ENCODE peak calls at places on chromosome 2, in seven cellular contexts. One of them, this sample, is unnamed.
A peak's percentile ranks its signal among the peaks of the same experiment; 100 is the strongest.

GRCh38 chr2:82789886-82790276 is 1669.2 kb downstream of the SUCLG1 start:
- DNase-seq in psoas muscle: no peak
- DNase-seq in suprapubic skin: no peak
- DNase-seq in HL-60: no peak
- DNase-seq in tibial artery: no peak
- DNase-seq in heart right ventricle: no peak
- DNase-seq in fibroblast of lung: peak; percentile 0
- DNase-seq in this sample: peak; percentile 18

GRCh38 chr2:195660265-195660890 is 3.4 kb downstream of the SLC39A10 start:
- DNase-seq in suprapubic skin: peak; percentile 83
- DNase-seq in psoas muscle: peak; percentile 25
- DNase-seq in HL-60: peak; percentile 76
- DNase-seq in heart right ventricle: no peak
- DNase-seq in fibroblast of lung: peak; percentile 63
- DNase-seq in tibial artery: peak; percentile 71
- DNase-seq in this sample: peak; percentile 85

GRCh38 chr2:168120310-168120709 is 127.1 kb downstream of the STK39 start:
- DNase-seq in psoas muscle: no peak
- DNase-seq in HL-60: no peak
- DNase-seq in fibroblast of lung: no peak
- DNase-seq in heart right ventricle: no peak
- DNase-seq in suprapubic skin: no peak
- DNase-seq in tibial artery: no peak
- DNase-seq in this sample: no peak

GRCh38 chr2:1037066-1037465 is 86.4 kb downstream of the SNTG2 start:
- DNase-seq in suprapubic skin: no peak
- DNase-seq in fibroblast of lung: no peak
- DNase-seq in heart right ventricle: no peak
- DNase-seq in HL-60: no peak
- DNase-seq in psoas muscle: no peak
- DNase-seq in tibial artery: no peak
- DNase-seq in this sample: no peak

GRCh38 chr2:55862269-55862668 is 61.3 kb downstream of the EFEMP1 start:
- DNase-seq in HL-60: no peak
- DNase-seq in heart right ventricle: no peak
- DNase-seq in suprapubic skin: no peak
- DNase-seq in psoas muscle: no peak
- DNase-seq in fibroblast of lung: peak; percentile 96
- DNase-seq in tibial artery: peak; percentile 79
- DNase-seq in this sample: peak; percentile 100

GRCh38 chr2:39665811-39666488 is at the start of gene TMEM178A:
- DNase-seq in suprapubic skin: no peak
- DNase-seq in heart right ventricle: no peak
- DNase-seq in fibroblast of lung: peak; percentile 22
- DNase-seq in tibial artery: no peak
- DNase-seq in HL-60: no peak
- DNase-seq in psoas muscle: no peak
- DNase-seq in this sample: no peak

GRCh38 chr2:95354469-95354901 is 48.0 kb upstream of the FAHD2A start:
- DNase-seq in suprapubic skin: no peak
- DNase-seq in HL-60: no peak
- DNase-seq in tibial artery: peak; percentile 44
- DNase-seq in heart right ventricle: no peak
- DNase-seq in psoas muscle: no peak
- DNase-seq in fibroblast of lung: no peak
- DNase-seq in this sample: no peak

GRCh38 chr2:239779592-239779983 is 245.6 kb downstream of the NDUFA10 start:
- DNase-seq in suprapubic skin: peak; percentile 69
- DNase-seq in psoas muscle: no peak
- DNase-seq in fibroblast of lung: no peak
- DNase-seq in HL-60: no peak
- DNase-seq in heart right ventricle: no peak
- DNase-seq in tibial artery: peak; percentile 51
- DNase-seq in this sample: no peak

GRCh38 chr2:233414777-233415570 is 60.7 kb downstream of the DGKD start:
- DNase-seq in HL-60: no peak
- DNase-seq in suprapubic skin: peak; percentile 37
- DNase-seq in heart right ventricle: no peak
- DNase-seq in fibroblast of lung: peak; percentile 79
- DNase-seq in psoas muscle: peak; percentile 75
- DNase-seq in tibial artery: peak; percentile 79
- DNase-seq in this sample: peak; percentile 44

GRCh38 chr2:171201767-171202166 is 41.1 kb upstream of the TLK1 start:
- DNase-seq in suprapubic skin: no peak
- DNase-seq in psoas muscle: no peak
- DNase-seq in heart right ventricle: no peak
- DNase-seq in fibroblast of lung: no peak
- DNase-seq in tibial artery: no peak
- DNase-seq in HL-60: no peak
- DNase-seq in this sample: no peak

GRCh38 chr2:171205551-171205950 is 44.9 kb upstream of the TLK1 start:
- DNase-seq in tibial artery: no peak
- DNase-seq in heart right ventricle: no peak
- DNase-seq in psoas muscle: no peak
- DNase-seq in fibroblast of lung: no peak
- DNase-seq in HL-60: no peak
- DNase-seq in suprapubic skin: no peak
- DNase-seq in this sample: no peak

GRCh38 chr2:171200469-171200868 is 39.8 kb upstream of the TLK1 start:
- DNase-seq in heart right ventricle: no peak
- DNase-seq in fibroblast of lung: no peak
- DNase-seq in tibial artery: no peak
- DNase-seq in HL-60: no peak
- DNase-seq in psoas muscle: no peak
- DNase-seq in suprapubic skin: no peak
- DNase-seq in this sample: no peak
- H3K4me3 ChIP-seq in heart right ventricle: no peak overlapping the region
- H3K4me3 ChIP-seq in fibroblast of lung: no peak overlapping the region
- H3K4me3 ChIP-seq in tibial artery: no peak overlapping the region
- H3K4me3 ChIP-seq in HL-60: no peak overlapping the region
- H3K4me3 ChIP-seq in psoas muscle: no peak overlapping the region
- H3K4me3 ChIP-seq in suprapubic skin: no peak overlapping the region
- H3K4me3 ChIP-seq in this sample: no peak overlapping the region

GRCh38 chr2:20667151-20667530 is 197 bp downstream of the GDF7 start:
- DNase-seq in suprapubic skin: no peak
- DNase-seq in psoas muscle: no peak
- DNase-seq in tibial artery: no peak
- DNase-seq in heart right ventricle: no peak
- DNase-seq in HL-60: no peak
- DNase-seq in fibroblast of lung: no peak
- DNase-seq in this sample: no peak
- TF ChIP-seq CTCF in suprapubic skin: no peak
- TF ChIP-seq CTCF in psoas muscle: no peak
- TF ChIP-seq CTCF in tibial artery: peak; percentile 9
- TF ChIP-seq CTCF in heart right ventricle: no peak
- TF ChIP-seq CTCF in HL-60: no peak
- TF ChIP-seq CTCF in fibroblast of lung: no peak
- TF ChIP-seq CTCF in this sample: no peak

GRCh38 chr2:222434204-222434603 is 9.9 kb downstream of the SGPP2 start:
- DNase-seq in suprapubic skin: no peak
- DNase-seq in heart right ventricle: no peak
- DNase-seq in psoas muscle: no peak
- DNase-seq in HL-60: no peak
- DNase-seq in fibroblast of lung: no peak
- DNase-seq in tibial artery: no peak
- DNase-seq in this sample: no peak

GRCh38 chr2:222431859-222432258 is 7.5 kb downstream of the SGPP2 start:
- DNase-seq in suprapubic skin: no peak
- DNase-seq in tibial artery: no peak
- DNase-seq in HL-60: no peak
- DNase-seq in psoas muscle: no peak
- DNase-seq in heart right ventricle: no peak
- DNase-seq in fibroblast of lung: no peak
- DNase-seq in this sample: no peak

GRCh38 chr2:222430071-222430470 is 5.7 kb downstream of the SGPP2 start:
- DNase-seq in tibial artery: no peak
- DNase-seq in HL-60: no peak
- DNase-seq in heart right ventricle: no peak
- DNase-seq in fibroblast of lung: no peak
- DNase-seq in suprapubic skin: no peak
- DNase-seq in psoas muscle: no peak
- DNase-seq in this sample: no peak

GRCh38 chr2:222436040-222436413 is 11.7 kb downstream of the SGPP2 start:
- DNase-seq in psoas muscle: no peak
- DNase-seq in HL-60: no peak
- DNase-seq in tibial artery: no peak
- DNase-seq in fibroblast of lung: no peak
- DNase-seq in suprapubic skin: no peak
- DNase-seq in heart right ventricle: no peak
- DNase-seq in this sample: no peak

DNA sequence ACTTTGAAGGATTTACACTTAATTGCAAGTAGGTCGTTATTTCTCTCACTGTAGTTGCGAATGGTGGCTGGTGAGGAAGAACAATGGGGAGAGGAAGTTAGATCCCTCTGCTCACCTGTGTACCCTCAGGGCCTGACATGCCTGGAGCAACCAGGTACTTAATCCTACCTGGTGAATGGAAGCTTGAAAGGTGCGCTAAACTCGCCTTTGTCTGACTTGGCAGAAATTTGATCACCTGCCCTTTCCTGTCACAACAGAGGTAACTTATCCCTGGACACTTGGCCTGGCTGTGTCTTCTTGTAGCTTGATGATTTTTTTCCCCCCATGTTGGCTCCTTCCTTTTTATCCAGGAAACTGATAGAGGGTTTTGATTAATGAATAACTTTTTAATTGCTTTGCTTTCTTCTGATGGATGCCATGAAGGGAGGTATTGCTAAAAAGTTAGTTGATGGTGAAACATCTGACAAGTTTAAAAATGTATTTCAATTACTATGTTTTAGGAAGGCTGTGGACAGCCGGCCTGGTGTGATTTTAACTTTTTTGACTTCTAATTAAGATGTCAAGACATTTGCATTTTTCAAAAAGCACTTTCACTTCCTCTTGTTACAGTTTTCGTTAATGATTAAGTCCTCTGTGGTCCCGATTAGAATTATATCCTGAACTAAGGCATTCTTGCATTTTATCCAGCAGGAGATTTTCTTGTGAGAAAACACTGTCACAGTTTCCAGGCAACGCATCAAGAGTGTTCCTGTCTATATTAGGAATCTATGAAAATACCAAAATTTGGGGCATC is 9.2 kb downstream of the SGPP2 start:
- DNase-seq in psoas muscle: no peak
- DNase-seq in fibroblast of lung: no peak
- DNase-seq in tibial artery: no peak
- DNase-seq in HL-60: no peak
- DNase-seq in heart right ventricle: no peak
- DNase-seq in suprapubic skin: no peak
- DNase-seq in this sample: no peak
- H3K4me3 ChIP-seq in psoas muscle: no peak overlapping the region
- H3K4me3 ChIP-seq in fibroblast of lung: no peak overlapping the region
- H3K4me3 ChIP-seq in tibial artery: no peak overlapping the region
- H3K4me3 ChIP-seq in HL-60: no peak overlapping the region
- H3K4me3 ChIP-seq in heart right ventricle: no peak overlapping the region
- H3K4me3 ChIP-seq in suprapubic skin: no peak overlapping the region
- H3K4me3 ChIP-seq in this sample: no peak overlapping the region

GRCh38 chr2:69210386-69210785 is 176.6 kb downstream of the GFPT1 start:
- DNase-seq in suprapubic skin: no peak
- DNase-seq in heart right ventricle: no peak
- DNase-seq in HL-60: no peak
- DNase-seq in tibial artery: no peak
- DNase-seq in psoas muscle: no peak
- DNase-seq in fibroblast of lung: no peak
- DNase-seq in this sample: no peak

GRCh38 chr2:69211111-69211510 is 175.9 kb downstream of the GFPT1 start:
- DNase-seq in tibial artery: no peak
- DNase-seq in psoas muscle: no peak
- DNase-seq in heart right ventricle: no peak
- DNase-seq in fibroblast of lung: no peak
- DNase-seq in HL-60: no peak
- DNase-seq in suprapubic skin: no peak
- DNase-seq in this sample: peak; percentile 56

GRCh38 chr2:69205491-69205890 is 181.5 kb downstream of the GFPT1 start:
- DNase-seq in suprapubic skin: no peak
- DNase-seq in HL-60: no peak
- DNase-seq in fibroblast of lung: no peak
- DNase-seq in tibial artery: no peak
- DNase-seq in psoas muscle: no peak
- DNase-seq in heart right ventricle: no peak
- DNase-seq in this sample: no peak

GRCh38 chr2:69209482-69209881 is 177.5 kb downstream of the GFPT1 start:
- DNase-seq in heart right ventricle: no peak
- DNase-seq in tibial artery: no peak
- DNase-seq in psoas muscle: no peak
- DNase-seq in HL-60: no peak
- DNase-seq in fibroblast of lung: no peak
- DNase-seq in suprapubic skin: no peak
- DNase-seq in this sample: no peak

GRCh38 chr2:69208023-69208595 is 178.9 kb downstream of the GFPT1 start:
- DNase-seq in psoas muscle: no peak
- DNase-seq in tibial artery: no peak
- DNase-seq in HL-60: no peak
- DNase-seq in suprapubic skin: no peak
- DNase-seq in heart right ventricle: no peak
- DNase-seq in fibroblast of lung: no peak
- DNase-seq in this sample: no peak
- TF ChIP-seq CTCF in psoas muscle: no peak
- TF ChIP-seq CTCF in tibial artery: no peak
- TF ChIP-seq CTCF in HL-60: no peak
- TF ChIP-seq CTCF in suprapubic skin: no peak
- TF ChIP-seq CTCF in heart right ventricle: no peak
- TF ChIP-seq CTCF in fibroblast of lung: peak; percentile 16
- TF ChIP-seq CTCF in this sample: peak; percentile 32

GRCh38 chr2:200677721-200678532 is 92.1 kb downstream of the AOX1 start:
- DNase-seq in psoas muscle: no peak
- DNase-seq in fibroblast of lung: peak; percentile 77
- DNase-seq in heart right ventricle: no peak
- DNase-seq in suprapubic skin: no peak
- DNase-seq in tibial artery: peak; percentile 69
- DNase-seq in HL-60: no peak
- DNase-seq in this sample: peak; percentile 88

GRCh38 chr2:200677161-200677560 is 91.3 kb downstream of the AOX1 start:
- DNase-seq in tibial artery: no peak
- DNase-seq in heart right ventricle: no peak
- DNase-seq in psoas muscle: no peak
- DNase-seq in fibroblast of lung: no peak
- DNase-seq in HL-60: no peak
- DNase-seq in suprapubic skin: no peak
- DNase-seq in this sample: no peak

GRCh38 chr2:200681731-200682130 is 95.9 kb downstream of the AOX1 start:
- DNase-seq in tibial artery: no peak
- DNase-seq in fibroblast of lung: peak; percentile 13
- DNase-seq in suprapubic skin: no peak
- DNase-seq in heart right ventricle: no peak
- DNase-seq in psoas muscle: no peak
- DNase-seq in HL-60: no peak
- DNase-seq in this sample: peak; percentile 47

GRCh38 chr2:200679157-200679934 is 93.5 kb downstream of the AOX1 start:
- DNase-seq in suprapubic skin: no peak
- DNase-seq in heart right ventricle: no peak
- DNase-seq in fibroblast of lung: peak; percentile 10
- DNase-seq in psoas muscle: no peak
- DNase-seq in tibial artery: no peak
- DNase-seq in HL-60: no peak
- DNase-seq in this sample: no peak
- H3K4me3 ChIP-seq in suprapubic skin: no peak overlapping the region
- H3K4me3 ChIP-seq in heart right ventricle: no peak overlapping the region
- H3K4me3 ChIP-seq in fibroblast of lung: no peak overlapping the region
- H3K4me3 ChIP-seq in psoas muscle: no peak overlapping the region
- H3K4me3 ChIP-seq in tibial artery: no peak overlapping the region
- H3K4me3 ChIP-seq in HL-60: no peak overlapping the region
- H3K4me3 ChIP-seq in this sample: no peak overlapping the region

GRCh38 chr2:12032421-12032820 is 286.0 kb downstream of the LPIN1 start:
- DNase-seq in tibial artery: no peak
- DNase-seq in HL-60: no peak
- DNase-seq in heart right ventricle: no peak
- DNase-seq in suprapubic skin: no peak
- DNase-seq in psoas muscle: no peak
- DNase-seq in fibroblast of lung: no peak
- DNase-seq in this sample: no peak
- TF ChIP-seq CTCF in tibial artery: no peak
- TF ChIP-seq CTCF in HL-60: no peak
- TF ChIP-seq CTCF in heart right ventricle: no peak
- TF ChIP-seq CTCF in suprapubic skin: no peak
- TF ChIP-seq CTCF in psoas muscle: no peak
- TF ChIP-seq CTCF in fibroblast of lung: no peak
- TF ChIP-seq CTCF in this sample: no peak